ENCODE peak calls at places on chromosomes 6 and 20, in five cellular contexts. O, U, R, Y and A are unnamed samples.

GRCh38 chr6:135383297-135383696 is 114.2 kb downstream of the AHI1 start:
- DNase-seq in O (no peak), U (no peak), R (no peak), Y (no peak), A (no peak)

GRCh38 chr6:155224618-155225017 is 39.2 kb upstream of the CLDN20 start:
- DNase-seq in O (no peak), U (no peak), R (no peak), Y (no peak), A (no peak)

GRCh38 chr6:107692351-107692750 is 131.8 kb downstream of the SCML4 start:
- DNase-seq in O (no peak), U (no peak), R (no peak), Y (no peak), A (no peak)

GRCh38 chr6:67683960-67684359 is 951.1 kb upstream of the ADGRB3 start:
- DNase-seq in O (no peak), U (no peak), R (no peak), Y (no peak), A (no peak)

GRCh38 chr6:168216741-168217140 is 102.8 kb downstream of the DACT2 start:
- DNase-seq in O (peak; percentile 71), U (no peak), R (no peak), Y (no peak), A (no peak)

GRCh38 chr6:166008441-166009369 is 158.9 kb downstream of the TBXT start:
- DNase-seq in O (peak; percentile 65), U (no peak), R (no peak), Y (no peak), A (no peak)

GRCh38 chr6:72589096-72589495 is 32.8 kb upstream of the KCNQ5 start:
- DNase-seq in O (no peak), U (no peak), R (peak; percentile 50), Y (no peak), A (no peak)

GRCh38 chr6:159844737-159845645 is 44.9 kb downstream of the PNLDC1 start:
- DNase-seq in O (no peak), U (no peak), R (no peak), Y (no peak), A (peak; percentile 54)

GRCh38 chr6:70080443-70081062 is 214.2 kb downstream of the COL19A1 start:
- DNase-seq in O (no peak), U (no peak), R (no peak), Y (no peak), A (no peak)

GRCh38 chr6:38803129-38803528 is 88.0 kb downstream of the DNAH8 start:
- DNase-seq in O (no peak), U (no peak), R (no peak), Y (no peak), A (no peak)

GRCh38 chr6:32819729-32820128 is 2.9 kb upstream of the HLA-DOB start:
- DNase-seq in O (no peak), U (peak; percentile 96), R (no peak), Y (no peak), A (no peak)

GRCh38 chr20:32296874-32297420 is 19.5 kb downstream of the KIF3B start:
- DNase-seq in O (no peak), U (no peak), R (no peak), Y (no peak), A (no peak)

GRCh38 chr6:89680551-89680950 is 42.0 kb upstream of the LYRM2 start:
- DNase-seq in O (no peak), U (no peak), R (no peak), Y (no peak), A (no peak)

GRCh38 chr6:145546265-145546664 is 189.1 kb downstream of the EPM2A start:
- DNase-seq in O (no peak), U (no peak), R (no peak), Y (no peak), A (no peak)

GRCh38 chr20:58431134-58431533 is 42.1 kb downstream of the VAPB start:
- DNase-seq in O (no peak), U (no peak), R (no peak), Y (no peak), A (no peak)

GRCh38 chr6:124962617-124963415 is 579 bp downstream of the RNF217 start:
- DNase-seq in O (peak; percentile 43), U (no peak), R (no peak), Y (no peak), A (no peak)

GRCh38 chr6:137697267-137697938 is 169.7 kb upstream of the TNFAIP3 start:
- DNase-seq in O (no peak), U (peak; percentile 70), R (no peak), Y (no peak), A (no peak)

GRCh38 chr20:37379967-37380828 is 34.3 kb downstream of the SRC start:
- DNase-seq in O (no peak), U (no peak), R (no peak), Y (no peak), A (no peak)